ENCODE peak calls at places on chromosome X, in eight cellular contexts. Q is K562, S is HepG2, W is SK-N-SH, M is GM12878, C is WTC11, X is A549, L is H1. D is an unnamed sample.

GRCh38 chrX:13791559-13791958 is 25.3 kb downstream of the GPM6B start:
- DNase-seq in X (no peak), W (no peak), L (no peak), C (no peak), Q (no peak), S (no peak), M (no peak), D (no peak)

GRCh38 chrX:74422576-74423288 is 1.4 kb downstream of the SLC16A2 start:
- DNase-seq in S (peak), Q (no peak), X (no peak), W (peak), C (peak), L (no peak), M (no peak), D (peak)

GRCh38 chrX:14496674-14497073 is 32.7 kb upstream of the GLRA2 start:
- DNase-seq in L (no peak), W (no peak), S (no peak), X (no peak), M (no peak), C (no peak), Q (no peak), D (no peak)

GRCh38 chrX:129925305-129926092 is 19.5 kb downstream of the UTP14A start:
- DNase-seq in L (peak), S (peak), C (peak), Q (peak), W (peak), M (no peak), X (peak), D (peak)

GRCh38 chrX:131649741-131650140 is 105.9 kb downstream of the OR13H1 start:
- DNase-seq in W (no peak), S (no peak), X (no peak), C (no peak), M (no peak), Q (no peak), L (no peak), D (no peak)

GRCh38 chrX:17032351-17032750 is 85.9 kb downstream of the REPS2 start:
- DNase-seq in M (no peak), C (no peak), X (peak), Q (no peak), L (no peak), S (no peak), W (no peak), D (no peak)

GRCh38 chrX:112356031-112356430 is 273.5 kb upstream of the TRPC5 start:
- DNase-seq in X (no peak), W (no peak), S (no peak), C (no peak), M (no peak), Q (no peak), L (no peak), D (no peak)

GRCh38 chrX:20205927-20206708 is 60.6 kb downstream of the RPS6KA3 start:
- DNase-seq in W (no peak), L (no peak), Q (no peak), C (no peak), X (no peak), S (no peak), M (no peak), D (no peak)

GRCh38 chrX:134626434-134626833 is 31.8 kb downstream of the PLAC1 start:
- DNase-seq in L (no peak), M (no peak), X (no peak), S (no peak), W (peak), C (no peak), Q (no peak), D (no peak)

GRCh38 chrX:145817299-145817665 is 347 bp upstream of the SLITRK2 start:
- DNase-seq in W (no peak), S (no peak), M (no peak), Q (no peak), C (no peak), L (no peak), X (no peak), D (no peak)

GRCh38 chrX:108018659-108019381 is 26.0 kb upstream of the VSIG1 start:
- DNase-seq in S (no peak), X (no peak), Q (no peak), W (no peak), C (no peak), M (no peak), L (no peak), D (no peak)

GRCh38 chrX:42149281-42149680 is 225.9 kb upstream of the CASK start:
- DNase-seq in W (no peak), C (no peak), S (no peak), X (no peak), L (no peak), M (no peak), Q (no peak), D (no peak)

GRCh38 chrX:17414839-17415238 is 39.8 kb downstream of the NHS start:
- DNase-seq in W (no peak), C (peak), S (no peak), Q (no peak), M (no peak), X (no peak), L (no peak), D (no peak)

GRCh38 chrX:51292421-51292820 is 40.2 kb upstream of the NUDT10 start:
- DNase-seq in C (no peak), S (no peak), W (no peak), X (no peak), Q (no peak), L (no peak), M (no peak), D (no peak)

GRCh38 chrX:150200820-150201287 is 162.3 kb upstream of the MAMLD1 start:
- DNase-seq in M (peak), W (peak), Q (peak), L (no peak), X (peak), C (no peak), S (peak), D (peak)

GRCh38 chrX:68421651-68422050 is 11.6 kb downstream of the OPHN1 start:
- DNase-seq in Q (no peak), L (no peak), W (no peak), C (no peak), S (no peak), X (no peak), M (no peak), D (peak)

GRCh38 chrX:70032797-70033196 is 16.9 kb downstream of the AWAT2 start:
- DNase-seq in Q (no peak), L (no peak), W (no peak), C (no peak), S (no peak), X (no peak), M (no peak), D (no peak)

GRCh38 chrX:8815460-8816065 is 14.4 kb upstream of the FAM9A start:
- DNase-seq in X (peak), M (peak), L (no peak), C (no peak), Q (peak), S (peak), W (peak), D (peak)

GRCh38 chrX:66017659-66018170 is 22.2 kb downstream of the VSIG4 start:
- DNase-seq in C (no peak), M (no peak), X (no peak), W (no peak), Q (no peak), S (no peak), L (no peak), D (no peak)

GRCh38 chrX:151974336-151975227 is at the start of gene GABRE:
- DNase-seq in C (peak), Q (peak), W (peak), L (no peak), S (no peak), X (no peak), M (no peak), D (no peak)

GRCh38 chrX:107563851-107564250 is 64.5 kb upstream of the PRPS1 start:
- DNase-seq in M (no peak), L (no peak), W (no peak), S (no peak), X (no peak), C (peak), Q (no peak), D (no peak)

GRCh38 chrX:104324871-104325585 is 70.3 kb upstream of the ESX1 start:
- DNase-seq in Q (no peak), X (no peak), S (no peak), M (no peak), W (no peak), C (no peak), L (no peak), D (peak)

GRCh38 chrX:40207626-40208025 is 109.9 kb upstream of the BCOR start:
- DNase-seq in X (no peak), C (no peak), L (no peak), Q (peak), S (no peak), W (no peak), M (no peak), D (peak)

GRCh38 chrX:103347682-103348397 is 8.5 kb upstream of the TCEAL9 start:
- DNase-seq in W (no peak), M (no peak), L (no peak), S (no peak), Q (no peak), C (peak), X (no peak), D (no peak)

DNA sequence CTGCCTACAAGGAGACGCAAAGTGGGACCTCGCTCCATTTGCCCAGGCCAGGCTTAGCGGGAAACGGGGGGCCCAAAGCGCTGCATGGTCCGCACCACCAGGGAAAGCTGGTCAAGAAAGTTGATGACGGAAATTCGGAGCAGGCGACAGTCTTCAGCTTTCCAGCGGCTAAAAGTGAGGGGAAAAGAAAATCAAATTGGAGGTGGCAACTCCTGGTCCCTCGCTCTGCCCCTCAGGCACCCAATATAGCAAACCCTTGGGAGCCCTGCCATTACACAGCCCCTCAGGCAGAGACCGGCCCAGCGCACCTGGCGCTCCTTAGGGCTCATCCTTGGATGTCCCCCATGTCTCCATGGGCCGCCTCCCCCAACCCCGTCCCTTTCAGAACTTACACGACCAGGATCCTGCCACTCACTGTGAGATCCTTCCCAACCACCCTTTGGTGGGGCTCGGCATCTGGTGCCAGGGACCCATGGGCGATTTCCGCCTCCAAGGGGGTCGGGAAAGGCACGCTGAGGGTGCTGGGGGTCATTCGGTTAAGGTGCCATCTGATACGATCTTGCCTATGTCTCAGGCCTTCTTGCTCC is 1.1 kb downstream of the LAGE3 start:
- DNase-seq in X (no peak), W (peak), M (no peak), S (no peak), C (no peak), Q (no peak), L (no peak), D (no peak)
- TF ChIP-seq USF2 in X (no peak), W (no peak), M (no peak), S (no peak), C (no peak), Q (no peak), L (no peak), D (no peak)

DNA sequence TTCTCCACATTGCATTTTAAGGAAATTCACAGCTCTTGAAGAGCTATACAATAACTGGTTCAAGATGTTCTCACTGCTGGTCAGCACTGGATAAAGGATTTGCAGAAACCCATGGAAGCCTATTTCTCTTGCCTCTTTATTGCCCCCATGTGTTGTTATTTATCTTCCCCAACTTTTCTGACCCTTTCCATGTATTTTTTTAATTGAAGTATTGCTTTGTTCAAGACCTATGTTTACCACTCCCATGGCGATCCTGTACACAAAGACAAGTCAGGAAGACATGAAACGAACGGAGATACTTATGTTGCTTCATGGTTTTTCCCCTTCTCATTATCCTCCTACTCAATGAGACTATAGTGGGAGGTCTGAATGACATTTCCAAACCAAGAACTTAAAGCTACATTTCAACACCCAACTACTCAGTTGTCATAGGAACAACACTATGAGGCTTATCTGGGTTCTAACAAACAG is 566.4 kb upstream of the DIPK2B start:
- DNase-seq in C (no peak), X (no peak), Q (no peak), M (no peak), S (no peak), L (no peak), W (no peak), D (peak)
- TF ChIP-seq USF2 in C (no peak), X (no peak), Q (no peak), M (no peak), S (no peak), L (no peak), W (no peak), D (no peak)

GRCh38 chrX:45806410-45807121 is 605.9 kb upstream of the DIPK2B start:
- DNase-seq in X (no peak), W (no peak), C (no peak), Q (no peak), S (no peak), L (no peak), M (peak), D (peak)
- TF ChIP-seq USF2 in X (no peak), W (peak), C (no peak), Q (no peak), S (no peak), L (no peak), M (no peak), D (peak)

GRCh38 chrX:113747274-113747973 is 836.5 kb upstream of the HTR2C start:
- DNase-seq in C (no peak), M (no peak), S (no peak), L (no peak), Q (no peak), W (no peak), X (no peak), D (no peak)
- TF ChIP-seq USF2 in C (no peak), M (no peak), S (no peak), L (no peak), Q (no peak), W (no peak), X (no peak), D (no peak)

GRCh38 chrX:21725498-21725897 is 32.4 kb downstream of the SMPX start:
- DNase-seq in C (no peak), M (no peak), W (peak), X (peak), L (no peak), S (peak), Q (peak), D (peak)
- TF ChIP-seq USF2 in C (no peak), M (no peak), W (no peak), X (no peak), L (no peak), S (no peak), Q (no peak), D (no peak)

GRCh38 chrX:7108995-7109634 is 38.4 kb upstream of the STS start:
- DNase-seq in L (no peak), Q (no peak), W (no peak), C (no peak), S (no peak), X (no peak), M (no peak), D (no peak)
- TF ChIP-seq USF2 in L (no peak), Q (no peak), W (no peak), C (no peak), S (no peak), X (no peak), M (no peak), D (no peak)

GRCh38 chrX:445727-446126 is 59.0 kb upstream of the PPP2R3B start:
- DNase-seq in Q (no peak), C (no peak), L (no peak), X (no peak), W (no peak), S (no peak), M (no peak), D (no peak)
- TF ChIP-seq USF2 in Q (no peak), C (no peak), L (no peak), X (no peak), W (no peak), S (no peak), M (no peak), D (no peak)

DNA sequence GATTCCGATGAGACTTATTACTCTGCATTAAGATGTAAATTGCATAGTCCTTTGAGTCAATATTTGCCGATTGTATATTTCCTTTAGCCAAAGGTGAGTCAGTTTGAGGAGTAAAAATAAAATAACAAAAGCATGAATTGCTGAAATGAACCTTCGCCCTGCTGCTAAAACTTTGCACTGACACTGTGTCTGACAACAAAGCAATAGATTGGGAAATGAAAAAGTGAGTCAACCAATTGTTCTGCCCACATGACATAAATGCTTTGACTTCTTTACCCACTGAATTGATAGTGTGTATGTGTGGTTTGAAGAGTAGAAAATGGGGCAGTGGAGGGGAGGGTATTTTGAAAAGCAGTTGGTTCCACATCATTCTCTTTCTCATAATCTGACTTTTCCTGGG is 88.4 kb upstream of the AFF2 start:
- DNase-seq in X (no peak), M (no peak), L (no peak), C (no peak), Q (no peak), S (no peak), W (no peak), D (no peak)
- TF ChIP-seq USF2 in X (no peak), M (no peak), L (no peak), C (no peak), Q (no peak), S (no peak), W (no peak), D (no peak)

GRCh38 chrX:154827624-154828408 is 6.6 kb downstream of the SMIM9 start:
- DNase-seq in Q (no peak), X (no peak), C (no peak), S (no peak), M (peak), W (no peak), L (no peak), D (no peak)
- TF ChIP-seq USF2 in Q (no peak), X (no peak), C (no peak), S (no peak), M (no peak), W (no peak), L (no peak), D (no peak)